ENCODE peak calls at places on chromosomes 16 and 17, in four cellular contexts. Z is CD4-positive, alpha-beta T cell; A is type B pancreatic cell; K is H7. B is an unnamed sample.

GRCh38 chr16:7624871-7625766 is 292.5 kb downstream of the RBFOX1 start:
- DNase-seq in Z (no peak), A (no peak), K (no peak), B (no peak)

GRCh38 chr16:83227336-83227735 is 580.4 kb upstream of the HSBP1 start:
- DNase-seq in Z (no peak), A (no peak), K (no peak), B (no peak)

GRCh38 chr16:88387941-88388627 is 5.3 kb downstream of the ZNF469 start:
- DNase-seq in Z (no peak), A (no peak), K (no peak), B (peak)

GRCh38 chr16:77943770-77944169 is 78.6 kb upstream of the CLEC3A start:
- DNase-seq in Z (no peak), A (no peak), K (no peak), B (no peak)

GRCh38 chr17:70059076-70059475 is 15.9 kb upstream of the KCNJ16 start:
- DNase-seq in Z (no peak), A (no peak), K (no peak), B (no peak)

GRCh38 chr17:45702666-45703266 is 81.4 kb upstream of the CRHR1 start:
- DNase-seq in Z (no peak), A (no peak), K (peak), B (no peak)

GRCh38 chr17:33290156-33290697 is 2.9 kb downstream of the ASIC2 start:
- DNase-seq in Z (no peak), A (no peak), K (no peak), B (no peak)

GRCh38 chr17:42618442-42619150 is 9.1 kb downstream of the TUBG1 start:
- DNase-seq in Z (no peak), A (no peak), K (peak), B (peak)

GRCh38 chr17:35708951-35709350 is 22.5 kb upstream of the RASL10B start:
- DNase-seq in Z (no peak), A (no peak), K (no peak), B (no peak)

GRCh38 chr16:22296225-22297113 is 740 bp upstream of the POLR3E start:
- DNase-seq in Z (no peak), A (no peak), K (peak), B (no peak)

GRCh38 chr16:65409505-65409904 is 287.6 kb upstream of the CDH11 start:
- DNase-seq in Z (no peak), A (no peak), K (no peak), B (no peak)

GRCh38 chr17:34665150-34665802 is 85.9 kb downstream of the TMEM132E start:
- DNase-seq in Z (no peak), A (no peak), K (peak), B (no peak)

GRCh38 chr17:55437165-55437605 is 15.6 kb upstream of the MMD start:
- DNase-seq in Z (no peak), A (no peak), K (no peak), B (no peak)

GRCh38 chr17:16282522-16282921 is 65.5 kb downstream of the PIGL start:
- DNase-seq in Z (no peak), A (no peak), K (no peak), B (no peak)

GRCh38 chr17:76122411-76123126 is 18.5 kb downstream of the FOXJ1 start:
- DNase-seq in Z (no peak), A (no peak), K (peak), B (no peak)

GRCh38 chr16:4795181-4795827 is at the start of gene SMIM22:
- DNase-seq in Z (no peak), A (no peak), K (no peak), B (no peak)

GRCh38 chr17:6381526-6382135 is 53.3 kb downstream of the AIPL1 start:
- DNase-seq in Z (no peak), A (no peak), K (no peak), B (no peak)

GRCh38 chr16:53937068-53937614 is 233.2 kb downstream of the FTO start:
- DNase-seq in Z (no peak), A (no peak), K (no peak), B (no peak)